ENCODE peak calls at places on chromosomes 2 and 18, in seven cellular contexts. S is GM13976, G is pons, M is AG04450, N is A549, U is left colon, P is HFF-Myc. D is an unnamed sample.
A peak's percentile ranks its signal among the peaks of the same experiment; 100 is the strongest.

GRCh38 chr2:74525717-74526648 is at the start of gene DQX1:
- DNase-seq in S (peak; percentile 67), M (no peak), G (peak; percentile 39), N (peak; percentile 77), P (no peak), U (peak; percentile 78), D (no peak)

GRCh38 chr18:37309059-37309458 is 256.5 kb downstream of the CELF4 start:
- DNase-seq in M (no peak), U (no peak), N (peak; percentile 30), S (no peak), G (peak; percentile 14), P (no peak), D (no peak)

GRCh38 chr2:64516651-64517510 is 7.2 kb upstream of the AFTPH start:
- DNase-seq in N (no peak), S (no peak), M (no peak), U (no peak), P (no peak), G (no peak), D (no peak)

GRCh38 chr18:3456686-3457069 is 6.7 kb downstream of the TGIF1 start:
- DNase-seq in P (no peak), G (no peak), N (peak; percentile 83), M (no peak), S (no peak), U (no peak), D (no peak)

GRCh38 chr2:240465765-240466578 is 30.5 kb downstream of the GPC1 start:
- DNase-seq in P (no peak), M (no peak), N (no peak), S (no peak), G (no peak), U (peak; percentile 11), D (no peak)

GRCh38 chr2:182446087-182446486 is 19.3 kb upstream of the PDE1A start:
- DNase-seq in U (no peak), S (no peak), M (no peak), N (no peak), P (no peak), G (no peak), D (no peak)

GRCh38 chr2:109128048-109128465 is 948 bp upstream of the SH3RF3 start:
- DNase-seq in S (peak; percentile 82), P (peak; percentile 71), N (peak; percentile 77), U (peak; percentile 54), M (peak; percentile 80), G (peak; percentile 40), D (peak; percentile 33)

GRCh38 chr2:210519594-210519993 is 36.8 kb upstream of the CPS1 start:
- DNase-seq in M (no peak), G (peak; percentile 51), P (no peak), S (no peak), N (no peak), U (no peak), D (no peak)

GRCh38 chr2:42337356-42337820 is 23.6 kb downstream of the COX7A2L start:
- DNase-seq in G (no peak), N (no peak), M (no peak), U (no peak), S (no peak), P (no peak), D (no peak)

GRCh38 chr18:78986018-78986481 is 6.4 kb downstream of the SALL3 start:
- DNase-seq in U (no peak), N (peak; percentile 21), G (peak; percentile 72), M (no peak), S (no peak), P (no peak), D (no peak)

GRCh38 chr2:204871246-204871953 is 326.1 kb downstream of the PARD3B start:
- DNase-seq in M (peak; percentile 18), S (peak; percentile 2), G (peak; percentile 84), N (peak; percentile 44), P (peak; percentile 24), U (no peak), D (peak; percentile 76)

GRCh38 chr2:23585218-23585945 is 200.4 kb downstream of the KLHL29 start:
- DNase-seq in P (no peak), M (no peak), S (no peak), U (no peak), G (no peak), N (no peak), D (no peak)

GRCh38 chr2:241924069-241924908 is 54.8 kb downstream of the RTP5 start:
- DNase-seq in M (no peak), N (no peak), G (no peak), P (no peak), U (no peak), S (no peak), D (no peak)

GRCh38 chr2:2012505-2012904 is 268.2 kb upstream of the PXDN start:
- DNase-seq in M (no peak), U (no peak), N (no peak), P (no peak), S (no peak), G (peak; percentile 48), D (no peak)

GRCh38 chr2:127575185-127575765 is 39.8 kb downstream of the MYO7B start:
- DNase-seq in U (no peak), S (peak; percentile 65), M (no peak), G (no peak), P (no peak), N (no peak), D (no peak)

GRCh38 chr18:59026364-59026763 is 113.3 kb upstream of the SEC11C start:
- DNase-seq in N (no peak), G (no peak), M (no peak), S (no peak), P (no peak), U (no peak), D (no peak)

GRCh38 chr2:172551266-172551665 is 4.6 kb upstream of the PDK1 start:
- DNase-seq in S (no peak), G (no peak), P (no peak), N (no peak), M (no peak), U (no peak), D (no peak)

GRCh38 chr2:172330060-172330671 is 97.2 kb upstream of the ITGA6 start:
- DNase-seq in N (no peak), U (peak; percentile 73), M (no peak), G (no peak), P (no peak), S (no peak), D (no peak)

D was measured in glomerular endothelial cell.